ENCODE peak calls at places on chromosomes 16 and 17, in five cellular contexts. J, P, Q, Y and C are unnamed samples.

GRCh38 chr17:67855504-67856324 is 30.4 kb downstream of the BPTF start:
- DNase-seq in Q (no peak), J (no peak), Y (no peak), P (no peak), C (no peak)

GRCh38 chr16:12087901-12088364 is 111.4 kb downstream of the SNX29 start:
- DNase-seq in P (no peak), Q (peak; percentile 29), J (no peak), Y (no peak), C (no peak)

GRCh38 chr17:4004517-4005295 is 40.5 kb upstream of the ATP2A3 start:
- DNase-seq in Q (peak; percentile 41), J (peak; percentile 85), Y (no peak), P (peak; percentile 42), C (peak; percentile 78)

GRCh38 chr17:3804503-3804931 is 3.5 kb upstream of the ITGAE start:
- DNase-seq in P (no peak), J (no peak), Q (no peak), Y (no peak), C (peak; percentile 79)

GRCh38 chr17:82872591-82873520 is 33.0 kb upstream of the ZNF750 start:
- DNase-seq in Q (no peak), P (no peak), J (no peak), Y (no peak), C (no peak)

GRCh38 chr16:89023621-89024511 is 46.9 kb upstream of the CBFA2T3 start:
- DNase-seq in Y (no peak), P (no peak), J (no peak), Q (no peak), C (no peak)

GRCh38 chr17:3557768-3558583 is at the start of gene TRPV3:
- DNase-seq in J (no peak), Y (peak; percentile 87), Q (no peak), P (peak; percentile 26), C (peak; percentile 89)

GRCh38 chr17:40536731-40537171 is 28.5 kb downstream of the CCR7 start:
- DNase-seq in P (no peak), Y (no peak), J (no peak), Q (no peak), C (no peak)

GRCh38 chr17:81549031-81549557 is 3.1 kb downstream of the FAAP100 start:
- DNase-seq in Q (no peak), P (no peak), Y (no peak), J (no peak), C (no peak)

GRCh38 chr17:1060991-1061390 is 64.1 kb downstream of the TIMM22 start:
- DNase-seq in J (no peak), P (no peak), Y (peak; percentile 98), Q (no peak), C (no peak)

GRCh38 chr16:81616321-81617020 is 162.6 kb upstream of the PLCG2 start:
- DNase-seq in P (peak; percentile 68), Y (no peak), J (peak; percentile 35), Q (peak; percentile 70), C (peak; percentile 47)

GRCh38 chr17:64001763-64002529 is 3.8 kb downstream of the PRR29 start:
- DNase-seq in Q (peak; percentile 70), Y (no peak), P (no peak), J (peak; percentile 1), C (no peak)

GRCh38 chr17:50863221-50863843 is 2.8 kb downstream of the TOB1 start:
- DNase-seq in J (peak; percentile 69), Q (no peak), P (no peak), Y (peak; percentile 32), C (peak; percentile 63)

GRCh38 chr17:74599531-74599939 is 7.5 kb upstream of the CD300LD start:
- DNase-seq in P (no peak), Q (no peak), J (no peak), Y (peak; percentile 38), C (no peak)

GRCh38 chr17:74690409-74690825 is 22.3 kb downstream of the CD300LF start:
- DNase-seq in Y (no peak), P (no peak), J (no peak), Q (no peak), C (no peak)

GRCh38 chr17:19531780-19532501 is 1.7 kb upstream of the SLC47A1 start:
- DNase-seq in Y (no peak), J (no peak), P (no peak), Q (no peak), C (no peak)

GRCh38 chr16:88928405-88929375 is 48.3 kb downstream of the CBFA2T3 start:
- DNase-seq in Y (no peak), P (no peak), Q (no peak), J (no peak), C (peak; percentile 37)

GRCh38 chr17:49223168-49223516 is 7.4 kb downstream of the PHOSPHO1 start:
- DNase-seq in Y (no peak), Q (no peak), P (no peak), J (no peak), C (no peak)

GRCh38 chr17:49225554-49226236 is 4.9 kb downstream of the PHOSPHO1 start:
- DNase-seq in P (no peak), J (no peak), Q (no peak), Y (no peak), C (no peak)

GRCh38 chr17:49223517-49224197 is 6.9 kb downstream of the PHOSPHO1 start:
- DNase-seq in Y (no peak), Q (peak; percentile 57), J (peak; percentile 77), P (peak; percentile 53), C (peak; percentile 36)

GRCh38 chr17:49224997-49225337 is 5.6 kb downstream of the PHOSPHO1 start:
- DNase-seq in Y (no peak), P (no peak), Q (no peak), J (no peak), C (no peak)

DNA sequence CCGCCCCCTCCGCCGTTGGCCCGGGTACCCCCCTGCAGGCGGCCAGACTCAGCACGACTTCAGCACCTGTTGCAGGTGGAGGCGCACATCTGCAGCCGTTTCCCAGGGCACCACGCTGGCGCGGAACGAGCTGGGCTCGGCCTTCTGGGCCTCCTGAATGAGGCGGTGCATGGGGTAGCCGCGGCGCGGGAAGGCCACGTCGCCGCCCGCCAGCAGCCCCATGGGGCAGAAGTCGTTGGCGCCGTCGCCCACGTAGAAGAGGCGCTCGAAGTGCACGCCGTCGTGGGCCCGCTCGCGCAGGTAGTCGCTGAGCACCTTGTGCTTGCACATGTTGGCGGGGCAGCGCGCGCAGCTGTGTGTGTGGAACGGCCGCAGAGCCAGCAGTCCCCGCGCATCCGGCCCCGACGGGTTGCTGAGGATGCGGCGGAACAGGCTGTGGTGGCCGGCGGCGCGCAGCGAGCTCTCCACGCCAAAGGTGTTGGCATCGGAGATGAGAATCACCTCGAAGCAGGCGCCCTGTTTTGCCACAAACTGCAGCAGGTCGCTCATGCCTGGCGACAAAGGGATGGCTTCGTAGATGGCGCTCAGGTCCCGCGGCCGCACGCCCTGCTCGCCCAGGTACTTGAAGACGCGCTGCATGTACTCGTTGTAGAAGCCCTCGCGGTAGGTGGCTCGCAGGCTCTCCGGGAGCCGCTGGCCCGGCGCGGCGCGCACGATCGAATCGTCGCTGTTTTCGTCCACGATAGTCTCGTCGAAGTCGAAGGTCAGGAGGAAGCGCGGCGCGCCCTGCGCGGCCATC is 6.2 kb downstream of the PHOSPHO1 start:
- DNase-seq in J (peak; percentile 53), Y (no peak), Q (no peak), P (peak; percentile 45), C (peak; percentile 42)
- H3K4me3 ChIP-seq in J (peak overlapping the region; percentile 39), Y (no peak overlapping the region), Q (peak overlapping the region; percentile 33), P (peak overlapping the region; percentile 56), C (no peak overlapping the region)

GRCh38 chr16:14409563-14409962 is 220.5 kb downstream of the PARN start:
- DNase-seq in Y (peak; percentile 94), J (no peak), Q (no peak), P (no peak), C (peak; percentile 13)

GRCh38 chr16:14400285-14400977 is 229.6 kb downstream of the PARN start:
- DNase-seq in J (no peak), Y (no peak), Q (no peak), P (no peak), C (no peak)

GRCh38 chr16:14407786-14408399 is 222.2 kb downstream of the PARN start:
- DNase-seq in Q (no peak), Y (no peak), J (no peak), P (no peak), C (no peak)

GRCh38 chr16:14401839-14402115 is 228.3 kb downstream of the PARN start:
- DNase-seq in Q (no peak), Y (no peak), P (no peak), J (no peak), C (no peak)

DNA sequence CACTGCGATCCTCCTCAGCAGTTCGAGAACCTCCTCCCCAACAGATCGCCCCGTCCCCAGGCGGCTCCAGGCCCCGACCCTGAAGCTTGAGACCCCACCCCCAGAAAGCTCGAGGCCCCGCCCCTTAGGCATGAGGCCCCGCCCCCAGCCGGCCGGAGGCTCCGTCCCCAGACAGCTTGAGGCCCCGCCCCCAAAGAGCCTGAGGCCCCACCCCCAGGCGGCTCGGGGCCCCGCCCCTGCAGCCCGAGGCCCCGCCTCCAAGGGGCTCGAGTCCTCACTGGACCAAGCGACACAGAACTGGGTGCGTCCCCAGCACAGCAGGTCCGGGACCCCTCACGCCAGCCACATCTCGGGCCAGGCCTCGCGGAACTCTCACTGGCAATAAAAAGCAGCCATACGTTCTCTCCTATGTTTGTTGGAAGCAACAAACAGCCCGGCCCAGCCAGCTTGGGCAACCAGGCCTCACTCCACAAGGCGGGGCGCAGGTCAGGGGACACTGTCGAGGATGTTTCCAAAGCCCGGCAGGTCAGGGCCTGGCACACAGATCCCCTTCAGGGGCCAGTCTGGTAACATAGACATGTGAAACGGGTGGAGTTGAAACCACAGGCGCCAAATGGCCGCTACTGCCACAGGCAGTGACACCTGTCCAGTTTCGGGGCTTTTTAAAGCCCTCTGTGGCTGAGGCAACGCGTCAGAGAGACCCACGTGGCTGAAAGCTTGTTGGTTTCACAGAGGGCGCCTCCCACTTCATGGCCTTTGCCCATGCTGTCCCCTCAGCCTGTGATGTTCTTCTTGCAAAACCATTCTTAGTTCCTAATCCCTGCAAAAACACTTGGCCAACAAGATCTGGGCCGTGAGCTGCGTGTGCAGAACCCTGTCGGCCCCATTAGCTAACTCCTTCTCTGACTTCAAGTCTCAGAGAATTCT is 224.2 kb downstream of the PARN start:
- DNase-seq in Q (no peak), J (peak; percentile 53), P (no peak), Y (no peak), C (peak; percentile 27)
- H3K4me3 ChIP-seq in Q (no peak overlapping the region), J (no peak overlapping the region), P (no peak overlapping the region), Y (no peak overlapping the region), C (no peak overlapping the region)

DNA sequence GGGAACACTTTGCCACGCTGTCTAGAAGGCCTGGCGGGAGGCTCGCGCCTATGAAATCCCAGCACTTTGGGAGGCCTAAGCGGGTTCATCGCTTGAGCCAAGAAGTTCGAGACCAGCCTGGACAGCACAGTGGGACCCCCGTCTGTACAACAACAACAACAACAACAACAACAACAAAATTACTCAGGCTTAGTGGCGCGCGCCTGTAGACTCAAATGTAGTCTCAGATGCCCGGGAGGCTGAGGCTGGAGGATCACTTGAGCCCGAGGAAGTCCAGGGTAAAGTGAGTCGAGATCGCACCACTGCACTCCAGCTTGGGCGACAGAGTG is 297 bp upstream of the SLFN13 start:
- DNase-seq in P (no peak), Y (no peak), J (peak; percentile 29), Q (no peak), C (no peak)
- H3K4me3 ChIP-seq in P (peak overlapping the region; percentile 61), Y (no peak overlapping the region), J (peak overlapping the region; percentile 47), Q (peak overlapping the region; percentile 61), C (no peak overlapping the region)

GRCh38 chr17:36722903-36723263 is 121.5 kb downstream of the MRM1 start:
- DNase-seq in Y (no peak), P (no peak), Q (no peak), J (no peak), C (no peak)

GRCh38 chr17:36720131-36720530 is 118.7 kb downstream of the MRM1 start:
- DNase-seq in Q (no peak), P (no peak), Y (no peak), J (no peak), C (no peak)

GRCh38 chr17:36722121-36722902 is 120.9 kb downstream of the MRM1 start:
- DNase-seq in J (peak; percentile 85), P (peak; percentile 61), Y (no peak), Q (peak; percentile 18), C (peak; percentile 39)

GRCh38 chr17:36723459-36723858 is 122.1 kb downstream of the MRM1 start:
- DNase-seq in P (no peak), Y (no peak), J (no peak), Q (no peak), C (no peak)

GRCh38 chr17:36721560-36722120 is 120.3 kb downstream of the MRM1 start:
- DNase-seq in P (no peak), Q (no peak), Y (no peak), J (no peak), C (no peak)
- H3K4me3 ChIP-seq in P (peak overlapping the region; percentile 73), Q (peak overlapping the region; percentile 44), Y (no peak overlapping the region), J (peak overlapping the region; percentile 23), C (no peak overlapping the region)